ENCODE peak calls at places on chromosomes 11 and 22, in five cellular contexts. One of them, this sample, is unnamed.

GRCh38 chr11:86360775-86361395 is 13.8 kb upstream of the CCDC81 start:
- DNase-seq in BE2C: no peak
- DNase-seq in pancreas: no peak
- DNase-seq in psoas muscle: no peak
- DNase-seq in IMR-90: peak; percentile 73
- DNase-seq in this sample: peak; percentile 47

GRCh38 chr22:24485608-24486007 is 9.5 kb upstream of the UPB1 start:
- DNase-seq in BE2C: peak; percentile 29
- DNase-seq in pancreas: no peak
- DNase-seq in psoas muscle: no peak
- DNase-seq in IMR-90: no peak
- DNase-seq in this sample: no peak

GRCh38 chr11:74025467-74026166 is 16.7 kb upstream of the UCP3 start:
- DNase-seq in BE2C: no peak
- DNase-seq in pancreas: no peak
- DNase-seq in psoas muscle: no peak
- DNase-seq in IMR-90: peak; percentile 61
- DNase-seq in this sample: no peak

GRCh38 chr11:34647131-34647530 is 26.2 kb downstream of the EHF start:
- DNase-seq in BE2C: no peak
- DNase-seq in pancreas: no peak
- DNase-seq in psoas muscle: no peak
- DNase-seq in IMR-90: peak; percentile 34
- DNase-seq in this sample: no peak

GRCh38 chr22:35703861-35704584 is 13.6 kb upstream of the APOL5 start:
- DNase-seq in BE2C: no peak
- DNase-seq in pancreas: no peak
- DNase-seq in psoas muscle: no peak
- DNase-seq in IMR-90: peak; percentile 6
- DNase-seq in this sample: no peak

GRCh38 chr11:134412508-134413333 is 679 bp upstream of the B3GAT1 start:
- DNase-seq in BE2C: peak; percentile 57
- DNase-seq in pancreas: no peak
- DNase-seq in psoas muscle: no peak
- DNase-seq in IMR-90: no peak
- DNase-seq in this sample: no peak

GRCh38 chr11:15748673-15749190 is 607.6 kb downstream of the SOX6 start:
- DNase-seq in BE2C: no peak
- DNase-seq in pancreas: no peak
- DNase-seq in psoas muscle: no peak
- DNase-seq in IMR-90: no peak
- DNase-seq in this sample: no peak

GRCh38 chr22:19398206-19398605 is 33.3 kb downstream of the HIRA start:
- DNase-seq in BE2C: no peak
- DNase-seq in pancreas: no peak
- DNase-seq in psoas muscle: no peak
- DNase-seq in IMR-90: no peak
- DNase-seq in this sample: no peak

GRCh38 chr11:83157755-83158473 is 983 bp downstream of the PCF11 start:
- DNase-seq in BE2C: peak; percentile 59
- DNase-seq in pancreas: peak; percentile 52
- DNase-seq in psoas muscle: peak; percentile 48
- DNase-seq in IMR-90: peak; percentile 33
- DNase-seq in this sample: peak; percentile 70

GRCh38 chr22:38871360-38872171 is 450 bp downstream of the CBX6 start:
- DNase-seq in BE2C: no peak
- DNase-seq in pancreas: peak; percentile 52
- DNase-seq in psoas muscle: no peak
- DNase-seq in IMR-90: no peak
- DNase-seq in this sample: no peak

GRCh38 chr11:2768471-2769408 is 68.9 kb upstream of the KCNQ1OT1 start:
- DNase-seq in BE2C: no peak
- DNase-seq in pancreas: peak; percentile 13
- DNase-seq in psoas muscle: no peak
- DNase-seq in IMR-90: peak; percentile 93
- DNase-seq in this sample: no peak

GRCh38 chr11:112097734-112098528 is 11.3 kb downstream of the SDHD start:
- DNase-seq in BE2C: no peak
- DNase-seq in pancreas: no peak
- DNase-seq in psoas muscle: no peak
- DNase-seq in IMR-90: no peak
- DNase-seq in this sample: no peak

GRCh38 chr11:57815877-57816276 is 54.3 kb downstream of the CTNND1 start:
- DNase-seq in BE2C: no peak
- DNase-seq in pancreas: no peak
- DNase-seq in psoas muscle: no peak
- DNase-seq in IMR-90: no peak
- DNase-seq in this sample: no peak

GRCh38 chr11:94553938-94554337 is 10.2 kb downstream of the FUT4 start:
- DNase-seq in BE2C: peak; percentile 24
- DNase-seq in pancreas: no peak
- DNase-seq in psoas muscle: no peak
- DNase-seq in IMR-90: peak; percentile 91
- DNase-seq in this sample: no peak

GRCh38 chr11:104918113-104918824 is 20.0 kb upstream of the CASP12 start:
- DNase-seq in BE2C: no peak
- DNase-seq in pancreas: no peak
- DNase-seq in psoas muscle: no peak
- DNase-seq in IMR-90: peak; percentile 93
- DNase-seq in this sample: no peak

GRCh38 chr22:44709881-44710400 is 7.9 kb downstream of the PRR5 start:
- DNase-seq in BE2C: peak; percentile 6
- DNase-seq in pancreas: no peak
- DNase-seq in psoas muscle: no peak
- DNase-seq in IMR-90: no peak
- DNase-seq in this sample: no peak

GRCh38 chr11:122155001-122155400 is 39.0 kb upstream of the BLID start:
- DNase-seq in BE2C: no peak
- DNase-seq in pancreas: no peak
- DNase-seq in psoas muscle: no peak
- DNase-seq in IMR-90: no peak
- DNase-seq in this sample: no peak

GRCh38 chr22:32527756-32528155 is 53.1 kb downstream of the FBXO7 start:
- DNase-seq in BE2C: peak; percentile 31
- DNase-seq in pancreas: no peak
- DNase-seq in psoas muscle: no peak
- DNase-seq in IMR-90: no peak
- DNase-seq in this sample: no peak

GRCh38 chr11:8056810-8057463 is 24.1 kb upstream of the TUB start:
- DNase-seq in BE2C: no peak
- DNase-seq in pancreas: no peak
- DNase-seq in psoas muscle: peak; percentile 60
- DNase-seq in IMR-90: peak; percentile 68
- DNase-seq in this sample: no peak

GRCh38 chr11:88414385-88414861 is 76.9 kb upstream of the CTSC start:
- DNase-seq in BE2C: peak; percentile 21
- DNase-seq in pancreas: no peak
- DNase-seq in psoas muscle: no peak
- DNase-seq in IMR-90: peak; percentile 68
- DNase-seq in this sample: no peak

GRCh38 chr11:64876835-64877341 is 1.5 kb downstream of the EHD1 start:
- DNase-seq in BE2C: no peak
- DNase-seq in pancreas: no peak
- DNase-seq in psoas muscle: peak; percentile 49
- DNase-seq in IMR-90: peak; percentile 46
- DNase-seq in this sample: peak; percentile 77

GRCh38 chr11:121895919-121896318 is 220.1 kb downstream of the BLID start:
- DNase-seq in BE2C: no peak
- DNase-seq in pancreas: no peak
- DNase-seq in psoas muscle: no peak
- DNase-seq in IMR-90: peak; percentile 61
- DNase-seq in this sample: no peak

GRCh38 chr11:26834601-26835000 is 112.7 kb upstream of the SLC5A12 start:
- DNase-seq in BE2C: no peak
- DNase-seq in pancreas: no peak
- DNase-seq in psoas muscle: no peak
- DNase-seq in IMR-90: no peak
- DNase-seq in this sample: no peak

GRCh38 chr11:21615871-21616270 is 577.0 kb upstream of the ANO5 start:
- DNase-seq in BE2C: no peak
- DNase-seq in pancreas: no peak
- DNase-seq in psoas muscle: no peak
- DNase-seq in IMR-90: no peak
- DNase-seq in this sample: no peak

GRCh38 chr11:50174189-50174588 is 141.5 kb downstream of the OR4C45 start:
- DNase-seq in BE2C: no peak
- DNase-seq in pancreas: no peak
- DNase-seq in psoas muscle: no peak
- DNase-seq in IMR-90: peak; percentile 11
- DNase-seq in this sample: no peak

GRCh38 chr11:72759468-72759867 is 7.3 kb upstream of the ARAP1 start:
- DNase-seq in BE2C: no peak
- DNase-seq in pancreas: no peak
- DNase-seq in psoas muscle: no peak
- DNase-seq in IMR-90: no peak
- DNase-seq in this sample: no peak

GRCh38 chr11:134668796-134669195 is 256.8 kb upstream of the B3GAT1 start:
- DNase-seq in BE2C: no peak
- DNase-seq in pancreas: no peak
- DNase-seq in psoas muscle: no peak
- DNase-seq in IMR-90: no peak
- DNase-seq in this sample: peak; percentile 27

GRCh38 chr22:32555546-32555945 is 80.9 kb downstream of the FBXO7 start:
- DNase-seq in BE2C: no peak
- DNase-seq in pancreas: no peak
- DNase-seq in psoas muscle: no peak
- DNase-seq in IMR-90: no peak
- DNase-seq in this sample: no peak

DNA sequence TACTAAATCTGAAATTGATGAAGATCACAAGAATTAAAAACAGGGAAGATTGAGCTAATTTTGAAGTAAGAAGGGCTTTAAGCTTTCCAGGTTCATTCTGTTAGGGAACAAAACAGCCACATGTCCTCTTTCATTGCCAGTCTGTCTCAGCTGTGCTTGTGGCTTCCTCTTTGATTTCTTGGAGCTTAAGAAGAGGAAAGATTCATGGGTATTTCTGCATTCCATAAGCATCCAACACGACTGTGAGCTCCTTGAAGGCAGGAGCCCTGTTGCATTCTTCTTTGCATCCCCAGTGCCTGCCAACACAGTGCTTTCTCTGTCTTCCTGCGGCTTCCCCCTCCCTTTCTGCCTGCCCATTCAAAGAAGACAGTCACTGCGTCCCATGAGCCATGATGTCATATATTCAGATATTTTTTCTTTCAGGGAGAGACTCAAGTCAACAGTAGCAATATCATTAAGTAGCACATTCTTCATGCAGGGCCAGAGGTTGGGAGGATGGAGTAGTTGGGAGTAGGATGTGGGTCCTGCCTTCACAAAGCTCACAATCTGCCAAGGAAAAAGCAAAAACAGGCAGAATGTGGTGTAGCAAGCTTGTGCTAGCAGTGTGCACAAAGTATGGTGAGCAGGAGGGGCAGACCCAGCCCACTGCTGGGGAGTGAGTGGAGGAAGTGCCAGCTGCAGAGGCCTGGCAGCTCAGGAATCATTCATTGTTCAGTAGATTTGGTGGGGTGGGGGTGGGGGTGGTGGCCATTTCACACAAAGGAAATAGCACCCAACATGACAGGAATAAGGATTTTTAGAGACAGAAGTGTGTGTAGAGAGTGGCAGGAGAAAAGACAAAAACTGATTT is 162.1 kb upstream of the RASSF10 start:
- DNase-seq in BE2C: no peak
- DNase-seq in pancreas: no peak
- DNase-seq in psoas muscle: no peak
- DNase-seq in IMR-90: no peak
- DNase-seq in this sample: no peak
- H3K4me1 ChIP-seq in BE2C: peaks cover 21% of the 10 kb centered on the region
- H3K4me1 ChIP-seq in pancreas: peaks cover 3% of the 10 kb centered on the region
- H3K4me1 ChIP-seq in psoas muscle: peaks cover 67% of the 10 kb centered on the region
- H3K4me1 ChIP-seq in IMR-90: peaks cover 16% of the 10 kb centered on the region
- H3K4me1 ChIP-seq in this sample: peaks cover 43% of the 10 kb centered on the region

DNA sequence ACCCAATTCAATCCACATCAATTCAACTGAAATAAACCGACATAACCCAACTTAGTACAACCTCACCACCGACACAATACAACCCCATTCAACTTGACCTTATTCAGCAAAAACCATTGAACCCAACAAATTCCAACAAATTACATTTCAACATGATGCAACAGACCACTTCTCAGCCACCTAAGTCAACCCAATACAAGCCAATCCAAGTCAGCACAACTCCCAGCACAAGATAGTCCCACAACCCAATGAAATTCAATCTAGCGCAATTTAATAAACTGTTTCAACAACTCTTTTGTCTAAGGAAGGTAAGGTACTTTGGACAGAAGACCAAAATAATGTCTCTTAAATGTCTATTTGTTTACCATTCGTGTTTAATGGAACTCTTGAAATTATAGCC is 226.0 kb downstream of the MIAT start:
- DNase-seq in BE2C: no peak
- DNase-seq in pancreas: no peak
- DNase-seq in psoas muscle: no peak
- DNase-seq in IMR-90: no peak
- DNase-seq in this sample: no peak
- H3K27me3 ChIP-seq in BE2C: no peaks in the 10 kb centered on the region
- H3K27me3 ChIP-seq in pancreas: no peaks in the 10 kb centered on the region
- H3K27me3 ChIP-seq in psoas muscle: no peaks in the 10 kb centered on the region
- H3K27me3 ChIP-seq in IMR-90: no peaks in the 10 kb centered on the region
- H3K27me3 ChIP-seq in this sample: no peaks in the 10 kb centered on the region

GRCh38 chr11:10858505-10859360 is 880 bp upstream of the ZBED5 start:
- DNase-seq in BE2C: peak; percentile 55
- DNase-seq in pancreas: peak; percentile 64
- DNase-seq in psoas muscle: peak; percentile 65
- DNase-seq in IMR-90: peak; percentile 19
- DNase-seq in this sample: peak; percentile 71
- TF ChIP-seq CTCF in BE2C: no peak
- TF ChIP-seq CTCF in pancreas: no peak
- TF ChIP-seq CTCF in psoas muscle: no peak
- TF ChIP-seq CTCF in IMR-90: no peak
- TF ChIP-seq CTCF in this sample: no peak

GRCh38 chr22:20940178-20940790 is 23.1 kb downstream of the CRKL start:
- DNase-seq in BE2C: no peak
- DNase-seq in pancreas: no peak
- DNase-seq in psoas muscle: no peak
- DNase-seq in IMR-90: no peak
- DNase-seq in this sample: no peak

GRCh38 chr22:20938272-20938671 is 21.1 kb downstream of the CRKL start:
- DNase-seq in BE2C: no peak
- DNase-seq in pancreas: no peak
- DNase-seq in psoas muscle: no peak
- DNase-seq in IMR-90: no peak
- DNase-seq in this sample: no peak

GRCh38 chr22:20940904-20941385 is 23.7 kb downstream of the CRKL start:
- DNase-seq in BE2C: no peak
- DNase-seq in pancreas: no peak
- DNase-seq in psoas muscle: no peak
- DNase-seq in IMR-90: no peak
- DNase-seq in this sample: no peak

GRCh38 chr22:20937031-20937793 is 20.0 kb downstream of the CRKL start:
- DNase-seq in BE2C: no peak
- DNase-seq in pancreas: no peak
- DNase-seq in psoas muscle: no peak
- DNase-seq in IMR-90: no peak
- DNase-seq in this sample: peak; percentile 57

DNA sequence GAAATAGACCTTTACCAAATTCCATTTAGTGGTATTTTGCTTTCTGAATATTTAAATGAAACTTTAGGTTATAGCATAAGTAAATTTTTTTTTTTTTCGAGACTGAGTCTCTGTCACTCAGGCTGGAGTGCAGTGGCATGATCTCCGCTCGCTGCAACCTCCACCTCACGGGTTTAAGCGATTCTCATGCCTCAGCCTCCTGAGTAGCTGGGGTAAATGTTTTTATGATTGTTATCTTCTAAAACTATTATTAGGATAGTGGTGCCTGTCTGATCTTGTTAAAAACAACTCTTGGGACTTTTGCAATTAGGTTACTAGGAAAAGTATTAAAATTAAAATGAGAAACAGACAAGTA is 20.6 kb downstream of the CRKL start:
- DNase-seq in BE2C: no peak
- DNase-seq in pancreas: no peak
- DNase-seq in psoas muscle: no peak
- DNase-seq in IMR-90: no peak
- DNase-seq in this sample: no peak
- H3K4me1 ChIP-seq in BE2C: no peaks in the 10 kb centered on the region
- H3K4me1 ChIP-seq in pancreas: peaks cover 25% of the 10 kb centered on the region
- H3K4me1 ChIP-seq in psoas muscle: peaks cover 41% of the 10 kb centered on the region
- H3K4me1 ChIP-seq in IMR-90: peaks cover 8% of the 10 kb centered on the region
- H3K4me1 ChIP-seq in this sample: peaks cover 22% of the 10 kb centered on the region